ENCODE peak calls at places on chromosomes 6 and 20, in six cellular contexts. I, R, Y, U, N and C are unnamed samples.

GRCh38 chr20:373171-373890 is 7.2 kb upstream of the TRIB3 start:
- DNase-seq in I (peak; percentile 44), R (peak; percentile 79), Y (peak; percentile 84), U (peak; percentile 83), N (no peak), C (no peak)

GRCh38 chr6:82908661-82909060 is 157.0 kb downstream of the UBE3D start:
- DNase-seq in I (no peak), R (peak; percentile 8), Y (no peak), U (no peak), N (no peak), C (no peak)

GRCh38 chr20:4788314-4788713 is 66.6 kb downstream of the PRND start:
- DNase-seq in I (no peak), R (no peak), Y (no peak), U (no peak), N (no peak), C (no peak)

GRCh38 chr20:21522479-21523397 is 8.9 kb upstream of the NKX2-2 start:
- DNase-seq in I (peak; percentile 27), R (no peak), Y (no peak), U (no peak), N (no peak), C (no peak)

GRCh38 chr6:125224236-125224861 is 70.8 kb downstream of the TPD52L1 start:
- DNase-seq in I (no peak), R (no peak), Y (no peak), U (no peak), N (no peak), C (no peak)

GRCh38 chr6:64949257-64949656 is 757.8 kb downstream of the EYS start:
- DNase-seq in I (no peak), R (no peak), Y (no peak), U (no peak), N (no peak), C (no peak)

GRCh38 chr6:43383021-43383667 is 13.7 kb upstream of the ZNF318 start:
- DNase-seq in I (no peak), R (peak; percentile 62), Y (no peak), U (peak; percentile 81), N (no peak), C (no peak)

GRCh38 chr20:19079536-19080299 is 132.7 kb upstream of the SLC24A3 start:
- DNase-seq in I (no peak), R (peak; percentile 46), Y (no peak), U (peak; percentile 4), N (no peak), C (no peak)

GRCh38 chr6:41591859-41592502 is 45.8 kb downstream of the FOXP4 start:
- DNase-seq in I (peak; percentile 92), R (peak; percentile 41), Y (no peak), U (peak; percentile 55), N (peak; percentile 62), C (peak; percentile 92)

GRCh38 chr6:225121-225721 is 67.1 kb upstream of the DUSP22 start:
- DNase-seq in I (no peak), R (peak; percentile 71), Y (peak; percentile 97), U (no peak), N (no peak), C (no peak)
- H2AFZ ChIP-seq in I (no peak overlapping the region), R (peak overlapping the region; percentile 52), Y (peak overlapping the region; percentile 67), U (no peak overlapping the region), N (no peak overlapping the region), C (no peak overlapping the region)

DNA sequence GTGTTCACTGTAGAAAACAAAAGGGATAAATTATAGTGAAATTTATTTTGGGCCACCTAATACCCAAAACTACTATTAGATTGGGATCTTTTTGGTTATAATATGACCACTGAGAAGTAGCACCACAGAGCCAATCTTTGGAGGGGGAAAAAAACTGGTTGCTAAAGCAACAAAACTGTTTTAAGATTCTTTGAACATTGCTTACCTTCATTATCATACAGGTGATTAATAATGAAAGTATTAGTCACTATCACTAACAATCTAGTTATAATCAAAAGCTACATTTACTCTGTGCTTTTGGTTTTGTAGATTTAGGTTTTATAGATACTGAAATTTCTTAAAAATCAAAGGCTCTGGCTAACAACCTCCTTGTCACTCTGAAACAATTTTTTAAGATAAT is 31.7 kb downstream of the STX7 start:
- DNase-seq in I (no peak), R (no peak), Y (no peak), U (no peak), N (no peak), C (no peak)
- H4K20me1 ChIP-seq in I (no peaks in the 10 kb centered on the region), R (no peaks in the 10 kb centered on the region), Y (no peaks in the 10 kb centered on the region), U (peaks cover 3% of the 10 kb centered on the region), N (peaks cover 10% of the 10 kb centered on the region), C (peaks cover 4% of the 10 kb centered on the region)

DNA sequence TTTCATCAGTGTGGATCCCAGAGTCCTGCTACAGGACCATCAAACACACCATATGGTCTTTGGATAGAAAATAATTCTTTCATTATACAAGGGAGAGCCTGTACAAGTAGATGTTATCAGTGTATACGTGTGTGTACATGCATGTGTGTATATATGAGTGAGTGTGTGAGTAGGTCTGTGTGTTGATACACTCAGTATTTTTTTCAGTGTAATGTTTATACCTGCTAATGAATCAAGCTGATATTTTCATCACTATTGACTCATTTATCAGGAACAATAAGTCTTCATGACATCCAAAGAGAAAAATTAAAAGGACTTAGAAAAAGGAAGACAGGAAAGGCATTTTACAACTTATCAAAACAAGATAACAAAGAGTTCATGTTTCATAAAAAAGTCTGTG is 66.5 kb downstream of the EPM2A start:
- DNase-seq in I (no peak), R (peak; percentile 26), Y (peak; percentile 19), U (no peak), N (no peak), C (no peak)
- H3K4me1 ChIP-seq in I (no peaks in the 10 kb centered on the region), R (peaks cover 10% of the 10 kb centered on the region), Y (peaks cover 16% of the 10 kb centered on the region), U (peaks cover 17% of the 10 kb centered on the region), N (no peaks in the 10 kb centered on the region), C (peaks cover 3% of the 10 kb centered on the region)

GRCh38 chr6:139939189-139939979 is 564.9 kb upstream of the CITED2 start:
- DNase-seq in I (no peak), R (no peak), Y (no peak), U (no peak), N (no peak), C (no peak)
- H2AFZ ChIP-seq in I (peak overlapping the region; percentile 22), R (no peak overlapping the region), Y (no peak overlapping the region), U (peak overlapping the region; percentile 35), N (no peak overlapping the region), C (no peak overlapping the region)

GRCh38 chr6:35073766-35074471 is 67.2 kb downstream of the TCP11 start:
- DNase-seq in I (no peak), R (no peak), Y (no peak), U (no peak), N (no peak), C (no peak)
- H4K20me1 ChIP-seq in I (no peaks in the 10 kb centered on the region), R (no peaks in the 10 kb centered on the region), Y (no peaks in the 10 kb centered on the region), U (no peaks in the 10 kb centered on the region), N (no peaks in the 10 kb centered on the region), C (no peaks in the 10 kb centered on the region)

GRCh38 chr6:140441256-140441655 is 1066.8 kb upstream of the CITED2 start:
- DNase-seq in I (peak; percentile 11), R (peak; percentile 28), Y (no peak), U (peak; percentile 28), N (no peak), C (peak; percentile 58)
- H3K4me1 ChIP-seq in I (peaks cover 2% of the 10 kb centered on the region), R (peaks cover 18% of the 10 kb centered on the region), Y (peaks cover 20% of the 10 kb centered on the region), U (peaks cover 61% of the 10 kb centered on the region), N (no peaks in the 10 kb centered on the region), C (no peaks in the 10 kb centered on the region)

GRCh38 chr6:77607004-77607403 is 45.8 kb upstream of the MEI4 start:
- DNase-seq in I (no peak), R (no peak), Y (no peak), U (no peak), N (no peak), C (no peak)
- H2AFZ ChIP-seq in I (no peak overlapping the region), R (no peak overlapping the region), Y (no peak overlapping the region), U (no peak overlapping the region), N (no peak overlapping the region), C (no peak overlapping the region)

GRCh38 chr20:45732199-45732598 is 10.1 kb downstream of the SPINT4 start:
- DNase-seq in I (no peak), R (no peak), Y (no peak), U (no peak), N (peak; percentile 2), C (no peak)
- H4K20me1 ChIP-seq in I (no peaks in the 10 kb centered on the region), R (no peaks in the 10 kb centered on the region), Y (no peaks in the 10 kb centered on the region), U (no peaks in the 10 kb centered on the region), N (no peaks in the 10 kb centered on the region), C (no peaks in the 10 kb centered on the region)